ENCODE peak calls at places on chromosomes 2 and 18, in five cellular contexts. J, S, L, G and W are unnamed samples.

GRCh38 chr2:54627973-54628372 is 95.5 kb upstream of the EML6 start:
- DNase-seq in J (no peak), S (no peak), L (no peak), G (no peak), W (no peak)

GRCh38 chr2:120398961-120399888 is 53.3 kb downstream of the INHBB start:
- DNase-seq in J (no peak), S (peak; percentile 26), L (peak; percentile 98), G (no peak), W (no peak)

GRCh38 chr2:128363991-128364390 is 45.3 kb upstream of the HS6ST1 start:
- DNase-seq in J (peak; percentile 17), S (no peak), L (no peak), G (peak; percentile 64), W (no peak)

GRCh38 chr2:222217712-222218111 is 81.1 kb downstream of the PAX3 start:
- DNase-seq in J (no peak), S (no peak), L (no peak), G (no peak), W (no peak)

GRCh38 chr18:26405190-26405781 is 143.1 kb downstream of the KCTD1 start:
- DNase-seq in J (no peak), S (no peak), L (peak; percentile 30), G (peak; percentile 62), W (no peak)

GRCh38 chr2:98795535-98795902 is 64.6 kb upstream of the MGAT4A start:
- DNase-seq in J (no peak), S (no peak), L (peak; percentile 75), G (no peak), W (no peak)

GRCh38 chr2:28166956-28167355 is 225.7 kb upstream of the FOSL2 start:
- DNase-seq in J (no peak), S (no peak), L (no peak), G (no peak), W (no peak)

GRCh38 chr2:29518988-29519925 is 402.1 kb downstream of the ALK start:
- DNase-seq in J (no peak), S (no peak), L (no peak), G (no peak), W (no peak)

GRCh38 chr2:162677476-162677875 is 161.1 kb downstream of the KCNH7 start:
- DNase-seq in J (no peak), S (no peak), L (no peak), G (no peak), W (no peak)

GRCh38 chr2:85089464-85090072 is 43.6 kb upstream of the TCF7L1 start:
- DNase-seq in J (no peak), S (no peak), L (no peak), G (no peak), W (no peak)

GRCh38 chr2:28510184-28510583 is 14.3 kb downstream of the PLB1 start:
- DNase-seq in J (no peak), S (no peak), L (no peak), G (no peak), W (no peak)

GRCh38 chr18:67618061-67618460 is 101.5 kb upstream of the DSEL start:
- DNase-seq in J (no peak), S (no peak), L (no peak), G (no peak), W (no peak)

GRCh38 chr2:127051116-127051779 is 55.7 kb downstream of the BIN1 start:
- DNase-seq in J (no peak), S (no peak), L (no peak), G (peak; percentile 53), W (no peak)

GRCh38 chr2:175854149-175854548 is 147.9 kb downstream of the LNPK start:
- DNase-seq in J (no peak), S (no peak), L (no peak), G (no peak), W (no peak)

GRCh38 chr2:230868151-230868946 is 3.6 kb downstream of the ITM2C start:
- DNase-seq in J (no peak), S (no peak), L (no peak), G (peak; percentile 58), W (no peak)

GRCh38 chr18:12403601-12404506 is 3.9 kb upstream of the PRELID3A start:
- DNase-seq in J (no peak), S (peak; percentile 55), L (no peak), G (no peak), W (no peak)

GRCh38 chr2:16067444-16068232 is 127.3 kb downstream of the MYCN start:
- DNase-seq in J (no peak), S (no peak), L (no peak), G (peak; percentile 33), W (no peak)

GRCh38 chr2:557635-558301 is 119.4 kb downstream of the TMEM18 start:
- DNase-seq in J (no peak), S (peak; percentile 37), L (no peak), G (peak; percentile 25), W (no peak)

GRCh38 chr2:98492441-98492840 is 47.8 kb downstream of the INPP4A start:
- DNase-seq in J (no peak), S (no peak), L (no peak), G (no peak), W (no peak)

GRCh38 chr18:13381907-13382682 is 163.5 kb downstream of the LDLRAD4 start:
- DNase-seq in J (no peak), S (no peak), L (no peak), G (peak; percentile 73), W (no peak)

GRCh38 chr2:109437325-109438090 is 176.3 kb downstream of the SEPTIN10 start:
- DNase-seq in J (no peak), S (no peak), L (no peak), G (no peak), W (no peak)

GRCh38 chr2:138744709-138745108 is 35.5 kb downstream of the NXPH2 start:
- DNase-seq in J (no peak), S (no peak), L (no peak), G (no peak), W (no peak)

GRCh38 chr2:80288576-80288975 is 16.0 kb downstream of the LRRTM1 start:
- DNase-seq in J (no peak), S (no peak), L (no peak), G (peak; percentile 29), W (no peak)

GRCh38 chr2:225398372-225398771 is 1.1 kb upstream of the NYAP2 start:
- DNase-seq in J (no peak), S (no peak), L (no peak), G (no peak), W (no peak)

DNA sequence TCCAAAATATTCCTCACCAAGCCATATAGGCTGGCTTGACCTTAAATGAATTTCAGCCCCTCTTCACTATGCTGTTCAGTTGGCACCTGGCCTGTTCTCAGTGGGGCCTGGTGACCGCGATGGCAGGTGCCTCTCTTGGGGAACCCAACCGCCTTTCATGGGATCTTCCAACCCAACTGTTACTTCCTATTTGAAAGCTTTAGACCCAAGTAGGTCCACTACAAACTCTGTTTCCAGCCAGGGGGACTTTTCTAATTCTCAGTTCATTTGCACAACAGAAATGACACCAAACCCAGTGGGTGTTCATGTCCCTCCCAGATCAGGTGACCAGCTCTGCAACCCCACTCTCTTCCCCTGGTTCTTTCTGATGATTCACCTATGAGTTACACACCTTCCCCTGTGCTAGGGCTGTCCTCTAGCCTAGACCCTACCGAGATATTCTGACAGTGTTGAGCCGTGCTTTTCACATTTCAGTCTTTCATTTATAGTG is 35.6 kb upstream of the NDUFV2 start:
- DNase-seq in J (no peak), S (no peak), L (no peak), G (no peak), W (peak; percentile 96)
- TF ChIP-seq POLR2AphosphoS5 in J (no peak), S (no peak), L (no peak), G (no peak), W (peak; percentile 72)

DNA sequence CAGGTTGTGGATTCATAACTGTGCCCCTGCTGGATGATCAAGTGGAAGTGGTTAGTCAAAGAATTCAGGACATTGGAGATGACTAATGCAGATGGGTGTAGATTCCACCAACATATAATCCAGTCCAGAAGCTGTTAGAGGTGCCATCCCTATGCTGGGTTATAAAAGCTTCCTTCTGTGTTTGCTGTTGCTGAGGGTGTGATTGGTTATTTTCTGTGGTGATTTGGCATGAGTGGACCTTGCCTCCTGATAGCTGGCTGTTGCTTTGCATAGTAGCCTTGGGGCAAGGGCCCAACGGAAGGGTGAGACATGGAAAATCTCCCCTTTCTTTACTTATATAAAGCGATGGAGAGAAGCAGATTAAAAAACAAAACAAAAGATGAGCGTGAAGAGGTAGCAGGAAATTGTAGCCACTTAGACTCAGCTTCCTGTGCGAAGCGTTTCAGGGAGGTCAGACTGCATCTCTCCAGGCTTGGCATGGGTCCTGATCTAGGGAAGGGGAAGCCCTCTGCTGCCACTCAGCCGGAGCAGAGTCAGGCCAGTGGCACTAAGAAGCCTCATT is 190.4 kb downstream of the FMNL2 start:
- DNase-seq in J (no peak), S (no peak), L (peak; percentile 27), G (no peak), W (no peak)
- TF ChIP-seq TAF1 in J (no peak), S (no peak), L (no peak), G (no peak), W (no peak)

GRCh38 chr2:239402666-239403065 is 1.8 kb upstream of the HDAC4 start:
- DNase-seq in J (no peak), S (no peak), L (no peak), G (no peak), W (no peak)
- H3K4me3 ChIP-seq in J (no peak overlapping the region), S (no peak overlapping the region), L (no peak overlapping the region), G (no peak overlapping the region), W (no peak overlapping the region)

GRCh38 chr18:9758624-9759075 is 50.5 kb downstream of the RAB31 start:
- DNase-seq in J (no peak), S (no peak), L (no peak), G (no peak), W (no peak)

GRCh38 chr18:9762561-9762960 is 54.5 kb downstream of the RAB31 start:
- DNase-seq in J (no peak), S (peak; percentile 36), L (no peak), G (no peak), W (no peak)

GRCh38 chr18:9757851-9758587 is 49.9 kb downstream of the RAB31 start:
- DNase-seq in J (no peak), S (peak; percentile 36), L (no peak), G (no peak), W (no peak)

GRCh38 chr18:9763157-9763556 is 55.1 kb downstream of the RAB31 start:
- DNase-seq in J (no peak), S (no peak), L (no peak), G (no peak), W (no peak)

GRCh38 chr18:9760641-9761040 is 52.5 kb downstream of the RAB31 start:
- DNase-seq in J (no peak), S (no peak), L (no peak), G (no peak), W (no peak)
- TF ChIP-seq POLR2AphosphoS5 in J (no peak), S (no peak), L (no peak), G (no peak), W (no peak)

GRCh38 chr2:57373530-57373929 is 673.1 kb upstream of the VRK2 start:
- DNase-seq in J (no peak), S (no peak), L (no peak), G (no peak), W (no peak)
- TF ChIP-seq TAF1 in J (no peak), S (no peak), L (no peak), G (peak; percentile 21), W (no peak)

DNA sequence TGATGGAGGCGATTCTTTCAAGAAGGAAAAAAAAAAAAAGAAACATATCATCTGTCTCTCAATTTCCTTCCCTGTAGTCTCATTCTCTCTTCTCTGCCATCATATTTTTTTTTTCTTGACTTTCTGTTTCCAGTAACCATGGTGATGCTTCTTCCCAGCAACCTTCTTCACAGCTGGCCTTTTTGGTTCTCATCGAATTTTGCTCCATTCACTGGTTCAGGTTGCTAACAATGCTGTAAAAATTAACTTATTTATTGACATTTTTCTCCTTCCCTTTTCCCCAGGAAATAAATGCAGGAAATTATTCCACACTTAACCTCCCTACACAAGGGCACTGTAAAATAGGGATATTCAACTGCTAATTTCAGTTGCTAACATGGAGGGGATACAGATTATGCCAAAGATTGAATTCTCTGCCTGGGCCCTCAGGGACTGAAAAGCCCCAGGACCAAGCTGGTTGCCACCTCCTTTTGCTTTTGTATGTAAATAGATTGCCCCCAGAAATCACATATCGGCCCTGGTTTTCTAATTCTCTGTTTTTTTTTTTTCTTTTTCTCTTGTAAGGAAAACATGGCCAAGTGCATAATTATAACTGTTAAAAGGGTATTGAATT is 154.7 kb downstream of the MAP2 start:
- DNase-seq in J (no peak), S (no peak), L (no peak), G (no peak), W (no peak)
- H3K4me3 ChIP-seq in J (no peak overlapping the region), S (no peak overlapping the region), L (no peak overlapping the region), G (no peak overlapping the region), W (no peak overlapping the region)